ENCODE peak calls at places on chromosomes 2 and 18, in six cellular contexts. N, H, B, F, E and C are unnamed samples.
A peak's percentile ranks its signal among the peaks of the same experiment; 100 is the strongest.

GRCh38 chr18:73407506-73407905 is 539.7 kb upstream of the NETO1 start:
- DNase-seq in N (peak; percentile 14), H (no peak), B (peak; percentile 68), F (peak; percentile 28), E (no peak), C (no peak)

GRCh38 chr2:8103085-8103708 is 578.7 kb upstream of the ID2 start:
- DNase-seq in N (peak; percentile 75), H (no peak), B (no peak), F (no peak), E (no peak), C (no peak)

GRCh38 chr2:37656512-37657423 is 14.7 kb downstream of the CDC42EP3 start:
- DNase-seq in N (no peak), H (peak; percentile 93), B (no peak), F (peak; percentile 46), E (no peak), C (no peak)

GRCh38 chr2:62014102-62014501 is 108.6 kb downstream of the COMMD1 start:
- DNase-seq in N (peak; percentile 51), H (no peak), B (peak; percentile 24), F (peak; percentile 30), E (peak; percentile 48), C (no peak)

GRCh38 chr18:48784654-48785053 is 166.1 kb downstream of the SMAD7 start:
- DNase-seq in N (no peak), H (no peak), B (no peak), F (no peak), E (no peak), C (peak; percentile 73)

GRCh38 chr18:48035556-48035860 is 105.0 kb upstream of the SMAD2 start:
- DNase-seq in N (no peak), H (peak; percentile 21), B (no peak), F (no peak), E (no peak), C (peak; percentile 39)

GRCh38 chr2:147346142-147346541 is 498.7 kb upstream of the ACVR2A start:
- DNase-seq in N (no peak), H (no peak), B (no peak), F (no peak), E (no peak), C (no peak)

GRCh38 chr2:198325359-198325758 is 521.0 kb downstream of the PLCL1 start:
- DNase-seq in N (no peak), H (no peak), B (no peak), F (no peak), E (no peak), C (no peak)

GRCh38 chr2:101361519-101361918 is 25.8 kb downstream of the CREG2 start:
- DNase-seq in N (peak; percentile 21), H (no peak), B (no peak), F (peak; percentile 24), E (no peak), C (no peak)